ENCODE peak calls at places on chromosomes 7 and 10, in six cellular contexts. P is HCT116, D is K562, N is HepG2, Y is GM12878, O is Panc1. V is an unnamed sample.

GRCh38 chr10:128113026-128113425 is 13.2 kb downstream of the MKI67 start:
- ATAC-seq in P (no peak), D (no peak), N (no peak), Y (no peak), O (no peak), V (no peak)

GRCh38 chr10:96890172-96890513 is 58.0 kb downstream of the LCOR start:
- ATAC-seq in P (no peak), D (peak; percentile 38), N (peak; percentile 64), Y (no peak), O (no peak), V (no peak)

GRCh38 chr10:128163701-128164100 is 37.5 kb upstream of the MKI67 start:
- ATAC-seq in P (no peak), D (no peak), N (no peak), Y (no peak), O (no peak), V (no peak)

GRCh38 chr7:33831389-33832118 is 73.8 kb upstream of the BMPER start:
- ATAC-seq in P (no peak), D (no peak), N (no peak), Y (no peak), O (no peak), V (peak; percentile 80)

GRCh38 chr10:63718006-63718405 is 196.8 kb downstream of the REEP3 start:
- ATAC-seq in P (peak; percentile 21), D (no peak), N (no peak), Y (no peak), O (peak; percentile 16), V (no peak)

GRCh38 chr10:71725249-71725648 is 5.7 kb upstream of the C10orf105 start:
- ATAC-seq in P (no peak), D (no peak), N (no peak), Y (no peak), O (no peak), V (no peak)

GRCh38 chr10:110413903-110414562 is 83.7 kb upstream of the DUSP5 start:
- ATAC-seq in P (peak; percentile 10), D (no peak), N (peak; percentile 11), Y (peak; percentile 36), O (no peak), V (no peak)

GRCh38 chr7:14899065-14899464 is 3.5 kb downstream of the DGKB start:
- ATAC-seq in P (no peak), D (no peak), N (no peak), Y (no peak), O (no peak), V (no peak)

GRCh38 chr7:12884856-12885440 is 197.5 kb downstream of the ARL4A start:
- ATAC-seq in P (peak; percentile 34), D (no peak), N (no peak), Y (no peak), O (no peak), V (no peak)

GRCh38 chr10:78744521-78745090 is 324.2 kb upstream of the ZMIZ1 start:
- ATAC-seq in P (no peak), D (peak; percentile 43), N (peak; percentile 73), Y (no peak), O (no peak), V (no peak)

GRCh38 chr10:119461380-119461779 is 81.1 kb downstream of the RGS10 start:
- ATAC-seq in P (peak; percentile 95), D (no peak), N (peak; percentile 11), Y (peak; percentile 86), O (peak; percentile 39), V (no peak)

GRCh38 chr7:50629238-50629901 is 64.2 kb upstream of the DDC start:
- ATAC-seq in P (no peak), D (no peak), N (no peak), Y (no peak), O (no peak), V (no peak)

GRCh38 chr10:95502377-95502776 is 58.8 kb downstream of the SORBS1 start:
- ATAC-seq in P (no peak), D (peak; percentile 73), N (peak; percentile 53), Y (no peak), O (peak; percentile 65), V (no peak)

GRCh38 chr10:123404357-123404756 is 250.2 kb downstream of the BUB3 start:
- ATAC-seq in P (no peak), D (no peak), N (no peak), Y (no peak), O (no peak), V (no peak)

DNA sequence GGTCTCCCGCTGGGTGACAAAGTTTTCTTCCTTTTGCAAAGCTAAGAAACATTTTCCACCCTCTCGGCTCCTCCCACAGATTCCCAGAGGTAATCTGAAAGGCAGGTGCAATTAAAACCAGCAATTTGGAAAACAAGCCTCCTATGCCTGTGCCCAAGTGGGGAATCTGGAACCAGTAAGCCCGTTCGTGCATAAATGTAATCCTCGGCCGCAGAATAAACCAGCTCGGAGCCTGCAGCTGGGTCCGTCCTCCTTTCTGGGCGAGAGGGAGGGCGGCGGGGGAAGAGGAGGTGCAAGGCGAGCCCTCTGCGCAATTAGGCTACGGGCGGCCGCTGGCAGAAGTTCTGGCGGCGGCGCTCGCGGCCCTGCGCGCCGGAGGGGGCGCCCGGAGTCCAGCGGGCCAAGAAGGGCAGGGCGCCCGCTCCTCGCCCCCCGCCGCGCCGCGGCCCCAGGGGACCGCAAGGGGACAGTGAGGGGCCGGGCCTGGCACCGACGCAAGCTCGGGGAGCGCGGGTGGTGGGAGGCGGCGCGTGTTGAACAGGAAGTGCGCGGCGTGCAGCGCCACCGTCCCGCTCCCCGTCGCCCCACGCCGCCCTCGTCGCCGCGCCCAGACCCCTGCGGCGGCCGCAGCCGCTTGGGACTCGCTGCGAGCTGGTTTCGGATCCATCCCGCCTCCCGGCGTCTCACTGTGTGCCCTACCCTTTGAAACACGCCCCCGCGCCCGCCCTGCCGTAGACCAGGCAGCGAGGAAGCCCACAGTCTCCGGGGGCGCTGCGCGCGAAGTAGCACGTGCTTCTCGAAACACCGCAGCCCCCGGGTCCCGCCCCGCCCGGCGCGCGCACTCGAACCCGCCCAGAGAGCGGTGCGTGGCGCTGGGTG is at the start of gene PRKAG2:
- ATAC-seq in P (peak; percentile 58), D (peak; percentile 25), N (peak; percentile 38), Y (peak; percentile 82), O (peak; percentile 61), V (peak; percentile 40)
- TF ChIP-seq POLR2AphosphoS5 in P (peak; percentile 47), D (no peak), N (no peak), Y (no peak), O (no peak), V (no peak)

GRCh38 chr10:60186315-60187071 is 203.2 kb downstream of the ANK3 start:
- ATAC-seq in P (no peak), D (no peak), N (no peak), Y (no peak), O (no peak), V (peak; percentile 63)
- TF ChIP-seq POLR2AphosphoS5 in P (no peak), D (no peak), N (no peak), Y (no peak), O (no peak), V (no peak)

DNA sequence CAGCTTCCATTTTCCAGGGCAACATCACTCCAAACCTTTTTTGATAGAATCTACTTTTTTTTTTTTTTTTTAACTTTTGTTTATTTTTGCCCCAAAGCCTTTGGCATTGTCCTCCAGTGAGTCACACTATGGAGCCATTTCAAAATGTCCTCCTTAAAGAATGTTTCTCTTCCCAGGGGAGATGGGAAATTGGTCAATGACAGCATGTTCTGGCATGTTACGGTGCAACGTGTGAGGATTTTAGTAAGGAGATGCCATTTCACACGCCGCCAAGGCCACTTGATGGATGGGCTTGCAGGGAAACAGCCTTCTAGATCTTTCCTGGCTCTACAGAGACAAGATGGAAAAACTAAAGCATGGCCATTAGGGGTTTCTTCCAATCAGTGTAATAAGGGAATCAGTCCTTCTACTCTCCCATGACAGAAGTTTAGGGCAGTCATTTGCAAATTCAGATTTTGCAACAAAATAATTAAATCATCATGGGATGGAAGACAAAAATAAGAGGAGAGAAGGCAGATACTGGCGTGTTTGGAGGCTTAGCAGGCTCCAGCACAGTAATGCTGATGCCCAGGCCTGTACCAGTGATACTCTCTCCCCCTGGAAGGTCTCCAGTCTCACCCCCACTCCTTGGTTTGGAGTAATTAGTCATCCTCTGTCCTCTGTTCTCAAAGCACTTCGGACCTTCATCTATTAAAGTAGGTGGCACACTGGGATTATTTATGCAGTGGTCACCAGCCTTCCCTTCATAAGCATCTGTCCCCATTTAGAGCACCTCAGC is 30.9 kb upstream of the TRIL start:
- ATAC-seq in P (no peak), D (no peak), N (no peak), Y (no peak), O (no peak), V (peak; percentile 76)
- TF ChIP-seq POLR2AphosphoS5 in P (no peak), D (no peak), N (no peak), Y (no peak), O (no peak), V (peak; percentile 90)

GRCh38 chr7:104327534-104327933 is 869 bp upstream of the LHFPL3 start:
- ATAC-seq in P (no peak), D (no peak), N (no peak), Y (no peak), O (no peak), V (no peak)

GRCh38 chr7:104327963-104328307 is 468 bp upstream of the LHFPL3 start:
- ATAC-seq in P (no peak), D (no peak), N (no peak), Y (no peak), O (no peak), V (peak; percentile 25)

GRCh38 chr7:104328970-104329825 is 795 bp downstream of the LHFPL3 start:
- ATAC-seq in P (no peak), D (no peak), N (no peak), Y (no peak), O (no peak), V (no peak)

DNA sequence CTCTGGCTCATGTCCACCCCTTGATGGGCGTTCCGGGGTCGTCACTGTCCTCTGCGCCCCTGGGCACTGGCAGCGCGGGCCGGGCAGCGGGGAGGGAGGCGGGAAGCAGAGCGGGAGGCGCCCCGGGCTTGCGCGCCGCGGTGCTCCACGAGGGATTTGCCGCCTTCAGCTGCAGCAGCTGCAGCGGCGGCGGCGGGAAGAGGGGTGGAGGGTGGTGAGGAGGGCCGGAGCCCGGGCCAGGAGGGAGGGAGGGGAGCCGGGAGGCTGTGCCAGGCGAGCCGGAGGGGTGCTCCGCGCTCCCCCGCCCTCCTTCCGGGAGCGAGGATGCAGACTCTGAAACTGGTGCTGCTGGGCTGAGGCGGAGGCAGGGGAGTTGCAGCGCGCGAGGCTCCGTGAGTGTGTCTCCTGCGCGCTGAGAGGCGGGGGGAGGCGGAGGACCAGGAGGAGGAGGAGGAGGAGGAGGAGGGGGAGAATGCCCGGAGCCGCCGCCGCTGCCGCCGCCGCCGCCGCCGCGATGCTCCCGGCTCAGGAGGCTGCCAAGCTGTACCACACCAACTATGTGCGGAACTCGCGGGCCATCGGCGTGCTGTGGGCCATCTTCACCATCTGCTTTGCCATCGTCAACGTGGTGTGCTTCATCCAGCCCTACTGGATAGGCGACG is at the start of gene LHFPL3:
- ATAC-seq in P (no peak), D (no peak), N (no peak), Y (no peak), O (no peak), V (no peak)
- TF ChIP-seq POLR2AphosphoS5 in P (no peak), D (no peak), N (no peak), Y (no peak), O (no peak), V (no peak)

GRCh38 chr7:139936760-139937310 is 107.8 kb downstream of the TBXAS1 start:
- ATAC-seq in P (no peak), D (peak; percentile 79), N (peak; percentile 77), Y (no peak), O (no peak), V (peak; percentile 43)
- TF ChIP-seq POLR2AphosphoS5 in P (no peak), D (peak; percentile 55), N (no peak), Y (no peak), O (no peak), V (no peak)

GRCh38 chr10:98259606-98260319 is 8.2 kb downstream of the LOXL4 start:
- ATAC-seq in P (no peak), D (peak; percentile 88), N (no peak), Y (no peak), O (no peak), V (no peak)
- TF ChIP-seq POLR2AphosphoS5 in P (no peak), D (no peak), N (no peak), Y (no peak), O (no peak), V (no peak)

GRCh38 chr10:122323188-122323587 is 51.3 kb upstream of the PLEKHA1 start:
- ATAC-seq in P (no peak), D (no peak), N (no peak), Y (no peak), O (no peak), V (no peak)
- TF ChIP-seq POLR2AphosphoS5 in P (no peak), D (no peak), N (no peak), Y (no peak), O (no peak), V (no peak)

V was measured in gastroesophageal sphincter.